ENCODE peak calls at places on chromosomes 16 and 17, in five cellular contexts. One of them, this sample, is unnamed.
A peak's percentile ranks its signal among the peaks of the same experiment; 100 is the strongest.

GRCh38 chr17:8488931-8489330 is 53.2 kb downstream of the NDEL1 start:
- DNase-seq in NCI-H460: no peak
- DNase-seq in activated CD4-positive, alpha-beta memory T cell treated with anti-CD3 and anti-CD28 coated beads, Interleukin-2, amount 10 ng/mL, durations not matched to agents 7 days and 5 days: no peak
- DNase-seq in NCI-H524: no peak
- DNase-seq in NCI-H1930: no peak
- DNase-seq in this sample: no peak

GRCh38 chr16:11152677-11153321 is 103.2 kb downstream of the SOCS1 start:
- DNase-seq in activated CD4-positive, alpha-beta memory T cell treated with anti-CD3 and anti-CD28 coated beads, Interleukin-2, amount 10 ng/mL, durations not matched to agents 7 days and 5 days: no peak
- DNase-seq in NCI-H524: peak; percentile 41
- DNase-seq in NCI-H1930: no peak
- DNase-seq in NCI-H460: no peak
- DNase-seq in this sample: no peak

GRCh38 chr17:2275722-2276121 is 27.9 kb downstream of the SMG6 start:
- DNase-seq in NCI-H460: no peak
- DNase-seq in NCI-H524: no peak
- DNase-seq in activated CD4-positive, alpha-beta memory T cell treated with anti-CD3 and anti-CD28 coated beads, Interleukin-2, amount 10 ng/mL, durations not matched to agents 7 days and 5 days: peak; percentile 44
- DNase-seq in NCI-H1930: no peak
- DNase-seq in this sample: peak; percentile 71

GRCh38 chr17:9330140-9330902 is 245.3 kb downstream of the STX8 start:
- DNase-seq in NCI-H524: no peak
- DNase-seq in NCI-H1930: no peak
- DNase-seq in activated CD4-positive, alpha-beta memory T cell treated with anti-CD3 and anti-CD28 coated beads, Interleukin-2, amount 10 ng/mL, durations not matched to agents 7 days and 5 days: no peak
- DNase-seq in NCI-H460: no peak
- DNase-seq in this sample: no peak

GRCh38 chr17:69141802-69142472 is at the start of gene ABCA6:
- DNase-seq in NCI-H524: no peak
- DNase-seq in activated CD4-positive, alpha-beta memory T cell treated with anti-CD3 and anti-CD28 coated beads, Interleukin-2, amount 10 ng/mL, durations not matched to agents 7 days and 5 days: no peak
- DNase-seq in NCI-H1930: no peak
- DNase-seq in NCI-H460: no peak
- DNase-seq in this sample: no peak

GRCh38 chr16:87060026-87060986 is 256.9 kb downstream of the C16orf95 start:
- DNase-seq in NCI-H524: peak; percentile 11
- DNase-seq in NCI-H1930: no peak
- DNase-seq in NCI-H460: peak; percentile 36
- DNase-seq in activated CD4-positive, alpha-beta memory T cell treated with anti-CD3 and anti-CD28 coated beads, Interleukin-2, amount 10 ng/mL, durations not matched to agents 7 days and 5 days: no peak
- DNase-seq in this sample: no peak

GRCh38 chr17:68613739-68614298 is 12.7 kb upstream of the FAM20A start:
- DNase-seq in activated CD4-positive, alpha-beta memory T cell treated with anti-CD3 and anti-CD28 coated beads, Interleukin-2, amount 10 ng/mL, durations not matched to agents 7 days and 5 days: peak; percentile 38
- DNase-seq in NCI-H460: peak; percentile 56
- DNase-seq in NCI-H524: peak; percentile 89
- DNase-seq in NCI-H1930: peak; percentile 9
- DNase-seq in this sample: peak; percentile 68

GRCh38 chr17:77778636-77779524 is 179.6 kb upstream of the TNRC6C start:
- DNase-seq in activated CD4-positive, alpha-beta memory T cell treated with anti-CD3 and anti-CD28 coated beads, Interleukin-2, amount 10 ng/mL, durations not matched to agents 7 days and 5 days: no peak
- DNase-seq in NCI-H524: peak; percentile 100
- DNase-seq in NCI-H460: peak; percentile 49
- DNase-seq in NCI-H1930: no peak
- DNase-seq in this sample: no peak

This sample was measured in activated CD8-positive, alpha-beta T cell treated with anti-CD3 and anti-CD28 coated beads, Interleukin-2, amount 10 ng/mL, durations not matched to agents 7 days and 5 days.